ENCODE peak calls at places on chromosome 6, in five cellular contexts. Y is mammary epithelial cell, U is HS-5, F is caudate nucleus, A is left ventricle myocardium inferior. T is an unnamed sample.
A peak's percentile ranks its signal among the peaks of the same experiment; 100 is the strongest.

GRCh38 chr6:116363759-116364158 is 7.0 kb upstream of the DSE start:
- DNase-seq in Y (no peak), U (no peak), F (no peak), A (no peak), T (no peak)

GRCh38 chr6:37473364-37474095 is 26.2 kb downstream of the CCDC167 start:
- DNase-seq in Y (peak; percentile 82), U (no peak), F (no peak), A (peak; percentile 81), T (no peak)

GRCh38 chr6:26613717-26614683 is 17.2 kb downstream of the ABT1 start:
- DNase-seq in Y (no peak), U (no peak), F (no peak), A (no peak), T (no peak)

GRCh38 chr6:36104836-36105235 is 25.5 kb upstream of the MAPK13 start:
- DNase-seq in Y (no peak), U (no peak), F (no peak), A (no peak), T (no peak)

GRCh38 chr6:93792751-93793150 is 373.4 kb upstream of the EPHA7 start:
- DNase-seq in Y (no peak), U (no peak), F (no peak), A (no peak), T (no peak)

GRCh38 chr6:69827491-69827890 is 30.7 kb upstream of the LMBRD1 start:
- DNase-seq in Y (peak; percentile 3), U (peak; percentile 37), F (no peak), A (no peak), T (peak; percentile 49)

GRCh38 chr6:40328988-40329545 is 258.1 kb downstream of the LRFN2 start:
- DNase-seq in Y (no peak), U (no peak), F (no peak), A (no peak), T (no peak)

GRCh38 chr6:151763303-151763702 is 44.2 kb upstream of the ESR1 start:
- DNase-seq in Y (peak; percentile 70), U (peak; percentile 38), F (no peak), A (no peak), T (peak; percentile 38)

GRCh38 chr6:41047745-41048742 is 5.0 kb upstream of the APOBEC2 start:
- DNase-seq in Y (no peak), U (no peak), F (no peak), A (no peak), T (no peak)

GRCh38 chr6:29827579-29828470 is at the start of gene HLA-G:
- DNase-seq in Y (no peak), U (no peak), F (no peak), A (no peak), T (no peak)

GRCh38 chr6:138310294-138310693 is 67.4 kb upstream of the SMIM28 start:
- DNase-seq in Y (no peak), U (no peak), F (no peak), A (no peak), T (no peak)

GRCh38 chr6:23994013-23994412 is 132.0 kb upstream of the NRSN1 start:
- DNase-seq in Y (no peak), U (no peak), F (no peak), A (no peak), T (no peak)

GRCh38 chr6:45437441-45437820 is 59.7 kb upstream of the SUPT3H start:
- DNase-seq in Y (no peak), U (no peak), F (no peak), A (no peak), T (no peak)

GRCh38 chr6:71364910-71365542 is 76.4 kb downstream of the OGFRL1 start:
- DNase-seq in Y (no peak), U (no peak), F (no peak), A (no peak), T (no peak)

GRCh38 chr6:114007451-114007953 is 36.6 kb upstream of the HDAC2 start:
- DNase-seq in Y (peak; percentile 17), U (no peak), F (no peak), A (no peak), T (peak; percentile 62)

GRCh38 chr6:3742076-3742425 is 9.5 kb downstream of the PXDC1 start:
- DNase-seq in Y (no peak), U (no peak), F (no peak), A (no peak), T (no peak)

GRCh38 chr6:81553246-81553645 is 199.2 kb downstream of the TENT5A start:
- DNase-seq in Y (no peak), U (peak; percentile 46), F (no peak), A (no peak), T (no peak)

GRCh38 chr6:54473328-54473727 is 165.1 kb downstream of the TINAG start:
- DNase-seq in Y (peak; percentile 26), U (no peak), F (no peak), A (no peak), T (no peak)

GRCh38 chr6:111846511-111847409 is 26.5 kb downstream of the FYN start:
- DNase-seq in Y (no peak), U (no peak), F (no peak), A (peak; percentile 66), T (no peak)

GRCh38 chr6:24980507-24981384 is 45.0 kb upstream of the RIPOR2 start:
- DNase-seq in Y (peak; percentile 26), U (no peak), F (no peak), A (no peak), T (no peak)

GRCh38 chr6:2037230-2037926 is 208.0 kb downstream of the GMDS start:
- DNase-seq in Y (peak; percentile 14), U (no peak), F (no peak), A (no peak), T (no peak)

GRCh38 chr6:112933947-112934346 is 586.8 kb downstream of the RFPL4B start:
- DNase-seq in Y (no peak), U (no peak), F (no peak), A (no peak), T (no peak)

GRCh38 chr6:28429781-28430180 is 13.5 kb downstream of the ZSCAN23 start:
- DNase-seq in Y (no peak), U (no peak), F (no peak), A (no peak), T (no peak)

GRCh38 chr6:28089054-28089453 is 8.7 kb downstream of the ZNF165 start:
- DNase-seq in Y (no peak), U (no peak), F (no peak), A (no peak), T (no peak)

GRCh38 chr6:97049254-97050004 is 124.9 kb downstream of the KLHL32 start:
- DNase-seq in Y (peak; percentile 9), U (no peak), F (no peak), A (no peak), T (no peak)

GRCh38 chr6:96542702-96543101 is 20.2 kb upstream of the FHL5 start:
- DNase-seq in Y (no peak), U (no peak), F (no peak), A (no peak), T (no peak)

GRCh38 chr6:118580585-118581419 is 32.7 kb downstream of the PLN start:
- DNase-seq in Y (peak; percentile 66), U (peak; percentile 66), F (no peak), A (no peak), T (peak; percentile 62)

GRCh38 chr6:53233309-53233708 is 84.7 kb upstream of the GCM1 start:
- DNase-seq in Y (no peak), U (no peak), F (no peak), A (no peak), T (no peak)

GRCh38 chr6:160141001-160141726 is 19.5 kb downstream of the SLC22A1 start:
- DNase-seq in Y (no peak), U (no peak), F (no peak), A (no peak), T (peak; percentile 72)

GRCh38 chr6:28802417-28803336 is 121.1 kb downstream of the TRIM27 start:
- DNase-seq in Y (peak; percentile 82), U (peak; percentile 75), F (no peak), A (no peak), T (no peak)

GRCh38 chr6:122048570-122048969 is 350.9 kb upstream of the HSF2 start:
- DNase-seq in Y (no peak), U (no peak), F (no peak), A (no peak), T (no peak)

GRCh38 chr6:128311944-128312570 is 208.3 kb downstream of the PTPRK start:
- DNase-seq in Y (no peak), U (no peak), F (no peak), A (no peak), T (no peak)

GRCh38 chr6:170140129-170140528 is 150.7 kb downstream of the DLL1 start:
- DNase-seq in Y (no peak), U (no peak), F (no peak), A (no peak), T (no peak)

GRCh38 chr6:33390173-33390572 is 1.4 kb upstream of the KIFC1 start:
- DNase-seq in Y (no peak), U (no peak), F (no peak), A (no peak), T (no peak)

T was measured in astrocyte of the cerebellum.